ENCODE peak calls at places on chromosomes 4 and X, in nine cellular contexts. One of them, this sample, is unnamed.
A peak's percentile ranks its signal among the peaks of the same experiment; 100 is the strongest.

GRCh38 chrX:47146121-47146935 is 1.3 kb downstream of the RBM10 start:
- DNase-seq in GM10248: no peak
- DNase-seq in stromal cell of bone marrow: no peak
- DNase-seq in NT2/D1: no peak
- DNase-seq in stimulated activated CD4-positive, alpha-beta T cell treated with anti-CD3 and anti-CD28 coated beads, Interleukin-2, amount 100 ng/mL, for 48 hours: no peak
- DNase-seq in T1000: no peak
- DNase-seq in NCI-H1092 treated with DMSO at 0.1 percent for 48 hours: peak; percentile 36
- DNase-seq in tibial artery: no peak
- DNase-seq in NAMALWA: no peak
- DNase-seq in this sample: no peak

GRCh38 chr4:139934786-139935330 is 219.1 kb downstream of the MAML3 start:
- DNase-seq in tibial artery: no peak
- DNase-seq in NCI-H1092 treated with DMSO at 0.1 percent for 48 hours: peak; percentile 87
- DNase-seq in stimulated activated CD4-positive, alpha-beta T cell treated with anti-CD3 and anti-CD28 coated beads, Interleukin-2, amount 100 ng/mL, for 48 hours: no peak
- DNase-seq in NT2/D1: no peak
- DNase-seq in T1000: no peak
- DNase-seq in NAMALWA: no peak
- DNase-seq in GM10248: no peak
- DNase-seq in stromal cell of bone marrow: no peak
- DNase-seq in this sample: no peak

GRCh38 chr4:925171-925570 is 6.9 kb downstream of the GAK start:
- DNase-seq in tibial artery: no peak
- DNase-seq in NAMALWA: no peak
- DNase-seq in NT2/D1: no peak
- DNase-seq in stimulated activated CD4-positive, alpha-beta T cell treated with anti-CD3 and anti-CD28 coated beads, Interleukin-2, amount 100 ng/mL, for 48 hours: no peak
- DNase-seq in NCI-H1092 treated with DMSO at 0.1 percent for 48 hours: no peak
- DNase-seq in GM10248: no peak
- DNase-seq in stromal cell of bone marrow: no peak
- DNase-seq in T1000: no peak
- DNase-seq in this sample: no peak

GRCh38 chr4:25702848-25703247 is 47.2 kb downstream of the SLC34A2 start:
- DNase-seq in NCI-H1092 treated with DMSO at 0.1 percent for 48 hours: peak; percentile 78
- DNase-seq in NAMALWA: peak; percentile 4
- DNase-seq in tibial artery: peak; percentile 29
- DNase-seq in stimulated activated CD4-positive, alpha-beta T cell treated with anti-CD3 and anti-CD28 coated beads, Interleukin-2, amount 100 ng/mL, for 48 hours: no peak
- DNase-seq in stromal cell of bone marrow: peak; percentile 93
- DNase-seq in GM10248: no peak
- DNase-seq in NT2/D1: no peak
- DNase-seq in T1000: no peak
- DNase-seq in this sample: no peak

GRCh38 chrX:39907964-39908616 is 189.7 kb downstream of the BCOR start:
- DNase-seq in NT2/D1: peak; percentile 40
- DNase-seq in stromal cell of bone marrow: peak; percentile 73
- DNase-seq in T1000: peak; percentile 83
- DNase-seq in stimulated activated CD4-positive, alpha-beta T cell treated with anti-CD3 and anti-CD28 coated beads, Interleukin-2, amount 100 ng/mL, for 48 hours: no peak
- DNase-seq in NAMALWA: no peak
- DNase-seq in NCI-H1092 treated with DMSO at 0.1 percent for 48 hours: no peak
- DNase-seq in GM10248: no peak
- DNase-seq in tibial artery: peak; percentile 61
- DNase-seq in this sample: no peak

GRCh38 chr4:80173387-80173786 is 23.9 kb upstream of the PRDM8 start:
- DNase-seq in stimulated activated CD4-positive, alpha-beta T cell treated with anti-CD3 and anti-CD28 coated beads, Interleukin-2, amount 100 ng/mL, for 48 hours: no peak
- DNase-seq in GM10248: no peak
- DNase-seq in NCI-H1092 treated with DMSO at 0.1 percent for 48 hours: no peak
- DNase-seq in tibial artery: no peak
- DNase-seq in T1000: peak; percentile 26
- DNase-seq in NT2/D1: no peak
- DNase-seq in NAMALWA: no peak
- DNase-seq in stromal cell of bone marrow: peak; percentile 86
- DNase-seq in this sample: no peak

GRCh38 chr4:178264001-178264400 is 821.8 kb upstream of the AGA start:
- DNase-seq in tibial artery: no peak
- DNase-seq in NAMALWA: no peak
- DNase-seq in GM10248: no peak
- DNase-seq in NT2/D1: no peak
- DNase-seq in stromal cell of bone marrow: no peak
- DNase-seq in T1000: no peak
- DNase-seq in stimulated activated CD4-positive, alpha-beta T cell treated with anti-CD3 and anti-CD28 coated beads, Interleukin-2, amount 100 ng/mL, for 48 hours: no peak
- DNase-seq in NCI-H1092 treated with DMSO at 0.1 percent for 48 hours: no peak
- DNase-seq in this sample: no peak

GRCh38 chr4:95267081-95267480 is 281.7 kb downstream of the UNC5C start:
- DNase-seq in NAMALWA: no peak
- DNase-seq in stromal cell of bone marrow: no peak
- DNase-seq in stimulated activated CD4-positive, alpha-beta T cell treated with anti-CD3 and anti-CD28 coated beads, Interleukin-2, amount 100 ng/mL, for 48 hours: no peak
- DNase-seq in GM10248: no peak
- DNase-seq in NCI-H1092 treated with DMSO at 0.1 percent for 48 hours: no peak
- DNase-seq in T1000: no peak
- DNase-seq in NT2/D1: no peak
- DNase-seq in tibial artery: no peak
- DNase-seq in this sample: no peak

GRCh38 chrX:105050921-105051320 is 169.6 kb downstream of the TEX13A start:
- DNase-seq in GM10248: no peak
- DNase-seq in stromal cell of bone marrow: no peak
- DNase-seq in T1000: no peak
- DNase-seq in NT2/D1: no peak
- DNase-seq in stimulated activated CD4-positive, alpha-beta T cell treated with anti-CD3 and anti-CD28 coated beads, Interleukin-2, amount 100 ng/mL, for 48 hours: no peak
- DNase-seq in NAMALWA: no peak
- DNase-seq in tibial artery: no peak
- DNase-seq in NCI-H1092 treated with DMSO at 0.1 percent for 48 hours: no peak
- DNase-seq in this sample: no peak

GRCh38 chr4:122170775-122171174 is 18.6 kb downstream of the BLTP1 start:
- DNase-seq in tibial artery: no peak
- DNase-seq in NAMALWA: no peak
- DNase-seq in GM10248: no peak
- DNase-seq in T1000: no peak
- DNase-seq in NCI-H1092 treated with DMSO at 0.1 percent for 48 hours: no peak
- DNase-seq in NT2/D1: no peak
- DNase-seq in stimulated activated CD4-positive, alpha-beta T cell treated with anti-CD3 and anti-CD28 coated beads, Interleukin-2, amount 100 ng/mL, for 48 hours: no peak
- DNase-seq in stromal cell of bone marrow: no peak
- DNase-seq in this sample: no peak

GRCh38 chr4:97496298-97496873 is 646.9 kb downstream of the STPG2 start:
- DNase-seq in NT2/D1: no peak
- DNase-seq in stromal cell of bone marrow: no peak
- DNase-seq in tibial artery: no peak
- DNase-seq in NCI-H1092 treated with DMSO at 0.1 percent for 48 hours: no peak
- DNase-seq in T1000: no peak
- DNase-seq in GM10248: no peak
- DNase-seq in NAMALWA: no peak
- DNase-seq in stimulated activated CD4-positive, alpha-beta T cell treated with anti-CD3 and anti-CD28 coated beads, Interleukin-2, amount 100 ng/mL, for 48 hours: no peak
- DNase-seq in this sample: no peak

GRCh38 chrX:6210230-6210629 is 18.4 kb downstream of the NLGN4X start:
- DNase-seq in GM10248: no peak
- DNase-seq in NT2/D1: no peak
- DNase-seq in T1000: no peak
- DNase-seq in NAMALWA: no peak
- DNase-seq in tibial artery: no peak
- DNase-seq in stimulated activated CD4-positive, alpha-beta T cell treated with anti-CD3 and anti-CD28 coated beads, Interleukin-2, amount 100 ng/mL, for 48 hours: no peak
- DNase-seq in NCI-H1092 treated with DMSO at 0.1 percent for 48 hours: no peak
- DNase-seq in stromal cell of bone marrow: no peak
- DNase-seq in this sample: no peak

GRCh38 chrX:92351531-92351930 is 572.4 kb downstream of the PCDH11X start:
- DNase-seq in GM10248: no peak
- DNase-seq in NAMALWA: no peak
- DNase-seq in NCI-H1092 treated with DMSO at 0.1 percent for 48 hours: no peak
- DNase-seq in NT2/D1: no peak
- DNase-seq in T1000: no peak
- DNase-seq in tibial artery: no peak
- DNase-seq in stromal cell of bone marrow: no peak
- DNase-seq in stimulated activated CD4-positive, alpha-beta T cell treated with anti-CD3 and anti-CD28 coated beads, Interleukin-2, amount 100 ng/mL, for 48 hours: no peak
- DNase-seq in this sample: no peak

This sample was measured in iPS DF 6.9.